ENCODE peak calls at places on chromosomes 5 and 9, in six cellular contexts. T is Right ventricle myocardium inferior; F is hypothalamus; S is NCI-H146; W is CD4-positive, CD25-positive, alpha-beta regulatory T cell; P is LoVo. V is an unnamed sample.

GRCh38 chr9:124363326-124364096 is 51.7 kb downstream of the PSMB7 start:
- DNase-seq in F (no peak), P (no peak), T (no peak), W (no peak), S (no peak), V (no peak)

GRCh38 chr9:136328622-136329041 is 1.3 kb downstream of the GPSM1 start:
- DNase-seq in S (no peak), W (no peak), T (no peak), F (peak; percentile 28), P (no peak), V (no peak)

GRCh38 chr5:5040712-5041111 is 99.4 kb upstream of the ADAMTS16 start:
- DNase-seq in F (no peak), S (no peak), T (no peak), P (no peak), W (no peak), V (no peak)

GRCh38 chr9:21334603-21334968 is 618 bp downstream of the KLHL9 start:
- DNase-seq in S (no peak), P (peak; percentile 9), F (no peak), T (no peak), W (no peak), V (no peak)

GRCh38 chr9:88786291-88787054 is 204.8 kb upstream of the S1PR3 start:
- DNase-seq in F (no peak), T (no peak), P (no peak), S (no peak), W (no peak), V (no peak)

GRCh38 chr9:136010615-136011341 is 49.6 kb upstream of the UBAC1 start:
- DNase-seq in S (no peak), T (peak; percentile 60), P (no peak), W (no peak), F (no peak), V (no peak)

GRCh38 chr5:44332360-44332971 is 56.8 kb downstream of the FGF10 start:
- DNase-seq in W (peak; percentile 20), T (no peak), S (peak; percentile 31), P (peak; percentile 69), F (no peak), V (no peak)

GRCh38 chr5:52725065-52725746 is 62.5 kb upstream of the ITGA1 start:
- DNase-seq in W (peak; percentile 77), T (no peak), P (no peak), S (peak; percentile 55), F (no peak), V (no peak)

GRCh38 chr9:113875917-113876805 is at the start of gene ZNF618:
- DNase-seq in P (peak; percentile 33), W (no peak), T (peak; percentile 71), F (no peak), S (peak; percentile 8), V (peak; percentile 68)

V was measured in upper lobe of right lung.